ENCODE peak calls at places on chromosomes 2 and 18, in ten cellular contexts. One of them, this sample, is unnamed.

GRCh38 chr2:186588421-186588820 is 1.4 kb upstream of the ITGAV start:
- DNase-seq in HepG2: no peak
- DNase-seq in PC-3: no peak
- DNase-seq in GM23338: no peak
- DNase-seq in upper lobe of right lung: no peak
- DNase-seq in A549: no peak
- DNase-seq in A673: no peak
- DNase-seq in left ventricle myocardium inferior: no peak
- DNase-seq in gastrocnemius medialis: no peak
- DNase-seq in IMR-90: no peak
- DNase-seq in this sample: no peak

GRCh38 chr2:72979896-72980295 is 62.6 kb downstream of the EMX1 start:
- DNase-seq in HepG2: no peak
- DNase-seq in PC-3: no peak
- DNase-seq in GM23338: no peak
- DNase-seq in upper lobe of right lung: no peak
- DNase-seq in A549: no peak
- DNase-seq in A673: no peak
- DNase-seq in left ventricle myocardium inferior: no peak
- DNase-seq in gastrocnemius medialis: no peak
- DNase-seq in IMR-90: no peak
- DNase-seq in this sample: peak; percentile 9

GRCh38 chr18:50847192-50847591 is 27.4 kb upstream of the MRO start:
- DNase-seq in HepG2: no peak
- DNase-seq in PC-3: no peak
- DNase-seq in GM23338: no peak
- DNase-seq in upper lobe of right lung: no peak
- DNase-seq in A549: peak; percentile 33
- DNase-seq in A673: no peak
- DNase-seq in left ventricle myocardium inferior: no peak
- DNase-seq in gastrocnemius medialis: no peak
- DNase-seq in IMR-90: peak; percentile 31
- DNase-seq in this sample: no peak

GRCh38 chr2:63555931-63556330 is 32.3 kb downstream of the WDPCP start:
- DNase-seq in HepG2: no peak
- DNase-seq in PC-3: peak; percentile 64
- DNase-seq in GM23338: peak; percentile 25
- DNase-seq in upper lobe of right lung: no peak
- DNase-seq in A549: no peak
- DNase-seq in A673: no peak
- DNase-seq in left ventricle myocardium inferior: no peak
- DNase-seq in gastrocnemius medialis: no peak
- DNase-seq in IMR-90: no peak
- DNase-seq in this sample: no peak

GRCh38 chr18:52326001-52326400 is 14.0 kb upstream of the DCC start:
- DNase-seq in HepG2: no peak
- DNase-seq in PC-3: peak; percentile 39
- DNase-seq in GM23338: no peak
- DNase-seq in upper lobe of right lung: no peak
- DNase-seq in A549: no peak
- DNase-seq in A673: peak; percentile 49
- DNase-seq in left ventricle myocardium inferior: no peak
- DNase-seq in gastrocnemius medialis: no peak
- DNase-seq in IMR-90: peak; percentile 56
- DNase-seq in this sample: no peak

GRCh38 chr2:237393523-237393922 is 20.4 kb downstream of the COL6A3 start:
- DNase-seq in HepG2: no peak
- DNase-seq in PC-3: no peak
- DNase-seq in GM23338: no peak
- DNase-seq in upper lobe of right lung: no peak
- DNase-seq in A549: no peak
- DNase-seq in A673: no peak
- DNase-seq in left ventricle myocardium inferior: no peak
- DNase-seq in gastrocnemius medialis: no peak
- DNase-seq in IMR-90: peak; percentile 42
- DNase-seq in this sample: no peak

GRCh38 chr18:24657461-24657860 is 197.0 kb downstream of the HRH4 start:
- DNase-seq in HepG2: no peak
- DNase-seq in PC-3: no peak
- DNase-seq in GM23338: no peak
- DNase-seq in upper lobe of right lung: no peak
- DNase-seq in A549: no peak
- DNase-seq in A673: no peak
- DNase-seq in left ventricle myocardium inferior: peak; percentile 22
- DNase-seq in gastrocnemius medialis: no peak
- DNase-seq in IMR-90: no peak
- DNase-seq in this sample: peak; percentile 76

GRCh38 chr2:171405546-171405945 is 28.2 kb downstream of the METTL8 start:
- DNase-seq in HepG2: no peak
- DNase-seq in PC-3: no peak
- DNase-seq in GM23338: no peak
- DNase-seq in upper lobe of right lung: no peak
- DNase-seq in A549: no peak
- DNase-seq in A673: no peak
- DNase-seq in left ventricle myocardium inferior: no peak
- DNase-seq in gastrocnemius medialis: no peak
- DNase-seq in IMR-90: no peak
- DNase-seq in this sample: no peak

GRCh38 chr2:143852748-143853147 is 667.2 kb downstream of the ZEB2 start:
- DNase-seq in HepG2: no peak
- DNase-seq in PC-3: no peak
- DNase-seq in GM23338: peak; percentile 68
- DNase-seq in upper lobe of right lung: no peak
- DNase-seq in A549: no peak
- DNase-seq in A673: peak; percentile 39
- DNase-seq in left ventricle myocardium inferior: no peak
- DNase-seq in gastrocnemius medialis: no peak
- DNase-seq in IMR-90: no peak
- DNase-seq in this sample: no peak

GRCh38 chr2:127953849-127954248 is 68.1 kb upstream of the AMMECR1L start:
- DNase-seq in HepG2: no peak
- DNase-seq in PC-3: no peak
- DNase-seq in GM23338: no peak
- DNase-seq in upper lobe of right lung: no peak
- DNase-seq in A549: no peak
- DNase-seq in A673: no peak
- DNase-seq in left ventricle myocardium inferior: no peak
- DNase-seq in gastrocnemius medialis: no peak
- DNase-seq in IMR-90: peak; percentile 23
- DNase-seq in this sample: no peak

GRCh38 chr2:16239296-16239850 is 299.0 kb downstream of the MYCN start:
- DNase-seq in HepG2: no peak
- DNase-seq in PC-3: no peak
- DNase-seq in GM23338: no peak
- DNase-seq in upper lobe of right lung: no peak
- DNase-seq in A549: no peak
- DNase-seq in A673: no peak
- DNase-seq in left ventricle myocardium inferior: no peak
- DNase-seq in gastrocnemius medialis: no peak
- DNase-seq in IMR-90: no peak
- DNase-seq in this sample: no peak

GRCh38 chr18:46152436-46152807 is 48.2 kb downstream of the HAUS1 start:
- DNase-seq in HepG2: no peak
- DNase-seq in PC-3: peak; percentile 71
- DNase-seq in GM23338: no peak
- DNase-seq in upper lobe of right lung: no peak
- DNase-seq in A549: peak; percentile 37
- DNase-seq in A673: no peak
- DNase-seq in left ventricle myocardium inferior: peak; percentile 51
- DNase-seq in gastrocnemius medialis: peak; percentile 97
- DNase-seq in IMR-90: peak; percentile 83
- DNase-seq in this sample: no peak

GRCh38 chr2:55966431-55967118 is 43.0 kb upstream of the EFEMP1 start:
- DNase-seq in HepG2: no peak
- DNase-seq in PC-3: no peak
- DNase-seq in GM23338: no peak
- DNase-seq in upper lobe of right lung: no peak
- DNase-seq in A549: peak; percentile 33
- DNase-seq in A673: no peak
- DNase-seq in left ventricle myocardium inferior: peak; percentile 53
- DNase-seq in gastrocnemius medialis: peak; percentile 55
- DNase-seq in IMR-90: peak; percentile 20
- DNase-seq in this sample: peak; percentile 75

GRCh38 chr2:183487316-183487715 is 363.1 kb downstream of the NUP35 start:
- DNase-seq in HepG2: no peak
- DNase-seq in PC-3: no peak
- DNase-seq in GM23338: no peak
- DNase-seq in upper lobe of right lung: no peak
- DNase-seq in A549: no peak
- DNase-seq in A673: no peak
- DNase-seq in left ventricle myocardium inferior: no peak
- DNase-seq in gastrocnemius medialis: no peak
- DNase-seq in IMR-90: no peak
- DNase-seq in this sample: no peak

GRCh38 chr2:1653137-1653789 is 91.1 kb downstream of the PXDN start:
- DNase-seq in HepG2: no peak
- DNase-seq in PC-3: peak; percentile 28
- DNase-seq in GM23338: no peak
- DNase-seq in upper lobe of right lung: peak; percentile 76
- DNase-seq in A549: no peak
- DNase-seq in A673: no peak
- DNase-seq in left ventricle myocardium inferior: peak; percentile 57
- DNase-seq in gastrocnemius medialis: peak; percentile 71
- DNase-seq in IMR-90: peak; percentile 98
- DNase-seq in this sample: peak; percentile 67

GRCh38 chr2:101011152-101011551 is 9.1 kb downstream of the RPL31 start:
- DNase-seq in HepG2: no peak
- DNase-seq in PC-3: no peak
- DNase-seq in GM23338: peak; percentile 33
- DNase-seq in upper lobe of right lung: no peak
- DNase-seq in A549: no peak
- DNase-seq in A673: no peak
- DNase-seq in left ventricle myocardium inferior: no peak
- DNase-seq in gastrocnemius medialis: no peak
- DNase-seq in IMR-90: no peak
- DNase-seq in this sample: no peak

GRCh38 chr2:45968946-45969584 is 317.6 kb downstream of the PRKCE start:
- DNase-seq in HepG2: no peak
- DNase-seq in PC-3: no peak
- DNase-seq in GM23338: no peak
- DNase-seq in upper lobe of right lung: no peak
- DNase-seq in A549: no peak
- DNase-seq in A673: no peak
- DNase-seq in left ventricle myocardium inferior: no peak
- DNase-seq in gastrocnemius medialis: no peak
- DNase-seq in IMR-90: peak; percentile 45
- DNase-seq in this sample: no peak

GRCh38 chr2:215767625-215768024 is 245.7 kb downstream of the MREG start:
- DNase-seq in HepG2: no peak
- DNase-seq in PC-3: no peak
- DNase-seq in GM23338: no peak
- DNase-seq in upper lobe of right lung: no peak
- DNase-seq in A549: no peak
- DNase-seq in A673: no peak
- DNase-seq in left ventricle myocardium inferior: no peak
- DNase-seq in gastrocnemius medialis: no peak
- DNase-seq in IMR-90: no peak
- DNase-seq in this sample: no peak
- TF ChIP-seq CTCF in HepG2: no peak
- TF ChIP-seq CTCF in PC-3: no peak
- TF ChIP-seq CTCF in GM23338: no peak
- TF ChIP-seq CTCF in upper lobe of right lung: no peak
- TF ChIP-seq CTCF in A549: no peak
- TF ChIP-seq CTCF in A673: no peak
- TF ChIP-seq CTCF in left ventricle myocardium inferior: no peak
- TF ChIP-seq CTCF in gastrocnemius medialis: no peak
- TF ChIP-seq CTCF in IMR-90: no peak
- TF ChIP-seq CTCF in this sample: no peak

GRCh38 chr2:28251337-28251736 is 141.3 kb upstream of the FOSL2 start:
- DNase-seq in HepG2: no peak
- DNase-seq in PC-3: no peak
- DNase-seq in GM23338: no peak
- DNase-seq in upper lobe of right lung: no peak
- DNase-seq in A549: no peak
- DNase-seq in A673: no peak
- DNase-seq in left ventricle myocardium inferior: no peak
- DNase-seq in gastrocnemius medialis: no peak
- DNase-seq in IMR-90: no peak
- DNase-seq in this sample: no peak

GRCh38 chr2:28247747-28248146 is 144.9 kb upstream of the FOSL2 start:
- DNase-seq in HepG2: no peak
- DNase-seq in PC-3: no peak
- DNase-seq in GM23338: no peak
- DNase-seq in upper lobe of right lung: no peak
- DNase-seq in A549: no peak
- DNase-seq in A673: no peak
- DNase-seq in left ventricle myocardium inferior: no peak
- DNase-seq in gastrocnemius medialis: no peak
- DNase-seq in IMR-90: no peak
- DNase-seq in this sample: no peak

GRCh38 chr2:28253543-28253942 is 139.1 kb upstream of the FOSL2 start:
- DNase-seq in HepG2: no peak
- DNase-seq in PC-3: no peak
- DNase-seq in GM23338: no peak
- DNase-seq in upper lobe of right lung: no peak
- DNase-seq in A549: no peak
- DNase-seq in A673: no peak
- DNase-seq in left ventricle myocardium inferior: no peak
- DNase-seq in gastrocnemius medialis: no peak
- DNase-seq in IMR-90: no peak
- DNase-seq in this sample: no peak

GRCh38 chr2:28250006-28250405 is 142.7 kb upstream of the FOSL2 start:
- DNase-seq in HepG2: no peak
- DNase-seq in PC-3: peak; percentile 95
- DNase-seq in GM23338: no peak
- DNase-seq in upper lobe of right lung: no peak
- DNase-seq in A549: peak; percentile 80
- DNase-seq in A673: peak; percentile 31
- DNase-seq in left ventricle myocardium inferior: no peak
- DNase-seq in gastrocnemius medialis: no peak
- DNase-seq in IMR-90: peak; percentile 91
- DNase-seq in this sample: no peak

GRCh38 chr2:28252308-28252707 is 140.3 kb upstream of the FOSL2 start:
- DNase-seq in HepG2: no peak
- DNase-seq in PC-3: no peak
- DNase-seq in GM23338: no peak
- DNase-seq in upper lobe of right lung: no peak
- DNase-seq in A549: no peak
- DNase-seq in A673: no peak
- DNase-seq in left ventricle myocardium inferior: no peak
- DNase-seq in gastrocnemius medialis: no peak
- DNase-seq in IMR-90: no peak
- DNase-seq in this sample: no peak
- H3K4me1 ChIP-seq in HepG2: no peaks in the 10 kb centered on the region
- H3K4me1 ChIP-seq in PC-3: peaks cover 16% of the 10 kb centered on the region
- H3K4me1 ChIP-seq in GM23338: no peaks in the 10 kb centered on the region
- H3K4me1 ChIP-seq in upper lobe of right lung: no peaks in the 10 kb centered on the region
- H3K4me1 ChIP-seq in A549: peaks cover 22% of the 10 kb centered on the region
- H3K4me1 ChIP-seq in A673: peaks cover 4% of the 10 kb centered on the region
- H3K4me1 ChIP-seq in left ventricle myocardium inferior: peaks cover 11% of the 10 kb centered on the region
- H3K4me1 ChIP-seq in gastrocnemius medialis: peaks cover 13% of the 10 kb centered on the region
- H3K4me1 ChIP-seq in IMR-90: peaks cover 4% of the 10 kb centered on the region
- H3K4me1 ChIP-seq in this sample: no peaks in the 10 kb centered on the region

GRCh38 chr2:192196451-192197194 is 1.9 kb upstream of the TMEFF2 start:
- DNase-seq in HepG2: no peak
- DNase-seq in PC-3: no peak
- DNase-seq in GM23338: peak; percentile 4
- DNase-seq in upper lobe of right lung: no peak
- DNase-seq in A549: no peak
- DNase-seq in A673: peak; percentile 40
- DNase-seq in left ventricle myocardium inferior: no peak
- DNase-seq in gastrocnemius medialis: no peak
- DNase-seq in IMR-90: no peak
- DNase-seq in this sample: no peak
- H3K4me3 ChIP-seq in HepG2: no peak overlapping the region
- H3K4me3 ChIP-seq in PC-3: peak overlapping the region; percentile 64
- H3K4me3 ChIP-seq in GM23338: peak overlapping the region; percentile 85
- H3K4me3 ChIP-seq in upper lobe of right lung: no peak overlapping the region
- H3K4me3 ChIP-seq in A549: peak overlapping the region; percentile 52
- H3K4me3 ChIP-seq in A673: peak overlapping the region; percentile 85
- H3K4me3 ChIP-seq in left ventricle myocardium inferior: peak overlapping the region; percentile 61
- H3K4me3 ChIP-seq in gastrocnemius medialis: peak overlapping the region; percentile 55
- H3K4me3 ChIP-seq in IMR-90: no peak overlapping the region
- H3K4me3 ChIP-seq in this sample: no peak overlapping the region

GRCh38 chr2:238523158-238524110 is 96.7 kb downstream of the ASB1 start:
- DNase-seq in HepG2: peak; percentile 93
- DNase-seq in PC-3: no peak
- DNase-seq in GM23338: peak; percentile 78
- DNase-seq in upper lobe of right lung: no peak
- DNase-seq in A549: no peak
- DNase-seq in A673: no peak
- DNase-seq in left ventricle myocardium inferior: no peak
- DNase-seq in gastrocnemius medialis: peak; percentile 57
- DNase-seq in IMR-90: peak; percentile 21
- DNase-seq in this sample: no peak
- TF ChIP-seq CTCF in HepG2: peak; percentile 81
- TF ChIP-seq CTCF in PC-3: peak; percentile 18
- TF ChIP-seq CTCF in GM23338: peak; percentile 61
- TF ChIP-seq CTCF in upper lobe of right lung: no peak
- TF ChIP-seq CTCF in A549: no peak
- TF ChIP-seq CTCF in A673: peak; percentile 34
- TF ChIP-seq CTCF in left ventricle myocardium inferior: peak; percentile 40
- TF ChIP-seq CTCF in gastrocnemius medialis: no peak
- TF ChIP-seq CTCF in IMR-90: no peak
- TF ChIP-seq CTCF in this sample: no peak

This sample was measured in spleen.